ENCODE peak calls at places on chromosomes 16 and 17, in five cellular contexts. A, F, D, X and E are unnamed samples.

GRCh38 chr16:69123894-69124293 is 8.5 kb downstream of the CHTF8 start:
- DNase-seq in A (no peak), F (no peak), D (peak; percentile 68), X (peak; percentile 79), E (peak; percentile 72)

GRCh38 chr16:56916571-56917403 is 15.2 kb upstream of the HERPUD1 start:
- DNase-seq in A (no peak), F (no peak), D (no peak), X (no peak), E (peak; percentile 94)

GRCh38 chr17:79368521-79368920 is 242.3 kb downstream of the RBFOX3 start:
- DNase-seq in A (no peak), F (no peak), D (no peak), X (no peak), E (no peak)

GRCh38 chr17:68455756-68456528 is 1.4 kb downstream of the WIPI1 start:
- DNase-seq in A (no peak), F (no peak), D (no peak), X (no peak), E (no peak)

GRCh38 chr16:56140645-56141044 is 50.6 kb upstream of the GNAO1 start:
- DNase-seq in A (no peak), F (no peak), D (no peak), X (no peak), E (no peak)

GRCh38 chr17:36813357-36813756 is 123.9 kb upstream of the LHX1 start:
- DNase-seq in A (no peak), F (no peak), D (peak; percentile 73), X (no peak), E (no peak)

GRCh38 chr17:12545877-12546513 is 119.7 kb upstream of the MYOCD start:
- DNase-seq in A (peak; percentile 61), F (no peak), D (peak; percentile 67), X (peak; percentile 5), E (peak; percentile 8)

GRCh38 chr16:75617121-75617520 is 6.0 kb downstream of the ADAT1 start:
- DNase-seq in A (no peak), F (no peak), D (no peak), X (no peak), E (no peak)

GRCh38 chr17:65495255-65496060 is 66.0 kb downstream of the AXIN2 start:
- DNase-seq in A (peak; percentile 78), F (no peak), D (peak; percentile 89), X (no peak), E (peak; percentile 81)

GRCh38 chr16:81610144-81610842 is 165.7 kb downstream of the CMIP start:
- DNase-seq in A (no peak), F (peak; percentile 77), D (no peak), X (peak; percentile 67), E (no peak)

GRCh38 chr17:3534881-3535252 is 22.7 kb downstream of the TRPV3 start:
- DNase-seq in A (no peak), F (no peak), D (peak; percentile 80), X (no peak), E (no peak)

GRCh38 chr16:3305109-3306068 is at the start of the genes TIGD7 and ZNF75A:
- DNase-seq in A (peak; percentile 89), F (peak; percentile 97), D (peak; percentile 92), X (peak; percentile 92), E (peak; percentile 90)

GRCh38 chr16:59573528-59574271 is 839.6 kb upstream of the GOT2 start:
- DNase-seq in A (no peak), F (no peak), D (no peak), X (no peak), E (no peak)

GRCh38 chr16:49453983-49454382 is 80.4 kb downstream of the C16orf78 start:
- DNase-seq in A (no peak), F (no peak), D (no peak), X (no peak), E (no peak)

GRCh38 chr17:80847506-80848230 is 144.0 kb upstream of the CHMP6 start:
- DNase-seq in A (no peak), F (no peak), D (peak; percentile 59), X (no peak), E (no peak)

GRCh38 chr17:64771980-64772844 is 110.1 kb upstream of the SMURF2 start:
- DNase-seq in A (no peak), F (no peak), D (peak; percentile 14), X (no peak), E (no peak)

GRCh38 chr17:47694818-47695663 is 1.1 kb downstream of the TBKBP1 start:
- DNase-seq in A (peak; percentile 77), F (peak; percentile 54), D (peak; percentile 88), X (no peak), E (no peak)

GRCh38 chr16:47008174-47008573 is 34.7 kb upstream of the DNAJA2 start:
- DNase-seq in A (no peak), F (no peak), D (no peak), X (no peak), E (no peak)

GRCh38 chr17:36808181-36808661 is 129.1 kb upstream of the LHX1 start:
- DNase-seq in A (no peak), F (no peak), D (peak; percentile 89), X (peak; percentile 70), E (no peak)

GRCh38 chr17:34398990-34399389 is 36.0 kb upstream of the CCL1 start:
- DNase-seq in A (no peak), F (no peak), D (no peak), X (no peak), E (peak; percentile 41)

GRCh38 chr16:80972611-80973010 is 34.1 kb downstream of the CMC2 start:
- DNase-seq in A (no peak), F (no peak), D (no peak), X (no peak), E (no peak)

GRCh38 chr17:19650826-19651225 is 2.3 kb downstream of the ALDH3A2 start:
- DNase-seq in A (no peak), F (no peak), D (no peak), X (no peak), E (no peak)

GRCh38 chr17:28665994-28666393 is 4.0 kb downstream of the SUPT6H start:
- DNase-seq in A (no peak), F (no peak), D (no peak), X (no peak), E (no peak)

GRCh38 chr16:82133798-82134197 is 36.2 kb downstream of the MPHOSPH6 start:
- DNase-seq in A (no peak), F (no peak), D (no peak), X (no peak), E (no peak)

GRCh38 chr17:4789701-4789950 is 862 bp downstream of the GLTPD2 start:
- DNase-seq in A (no peak), F (no peak), D (no peak), X (no peak), E (no peak)
- H3K27me3 ChIP-seq in A (peaks cover 8% of the 10 kb centered on the region), F (peaks cover 8% of the 10 kb centered on the region), D (peaks cover 31% of the 10 kb centered on the region), X (peaks cover 35% of the 10 kb centered on the region), E (peaks cover 33% of the 10 kb centered on the region)

GRCh38 chr17:5080591-5080990 is 2.3 kb downstream of the ZFP3 start:
- DNase-seq in A (no peak), F (no peak), D (no peak), X (no peak), E (no peak)

GRCh38 chr17:5077781-5078105 is 524 bp upstream of the ZFP3 start:
- DNase-seq in A (no peak), F (no peak), D (no peak), X (no peak), E (no peak)

GRCh38 chr17:5078106-5079028 is at the start of gene ZFP3:
- DNase-seq in A (peak; percentile 61), F (peak; percentile 89), D (peak; percentile 80), X (peak; percentile 54), E (no peak)
- H3K4me3 ChIP-seq in A (peak within 1 kb of the TSS; percentile 53), F (peak within 1 kb of the TSS; percentile 70), D (peak within 1 kb of the TSS; percentile 47), X (peak within 1 kb of the TSS; percentile 46), E (no peak within 1 kb of the TSS)

GRCh38 chr17:41478240-41478639 is 2.7 kb downstream of the KRT35 start:
- DNase-seq in A (no peak), F (no peak), D (no peak), X (no peak), E (no peak)
- H3K27me3 ChIP-seq in A (no peaks in the 10 kb centered on the region), F (no peaks in the 10 kb centered on the region), D (no peaks in the 10 kb centered on the region), X (no peaks in the 10 kb centered on the region), E (no peaks in the 10 kb centered on the region)

GRCh38 chr17:76492989-76493501 is 8.2 kb downstream of the RHBDF2 start:
- DNase-seq in A (no peak), F (peak; percentile 64), D (peak; percentile 74), X (no peak), E (peak; percentile 81)
- H3K4me3 ChIP-seq in A (no peak overlapping the region), F (no peak overlapping the region), D (no peak overlapping the region), X (no peak overlapping the region), E (peak overlapping the region; percentile 10)

GRCh38 chr17:1965556-1966273 is 59.4 kb downstream of the RTN4RL1 start:
- DNase-seq in A (no peak), F (no peak), D (peak; percentile 45), X (no peak), E (no peak)
- H3K27me3 ChIP-seq in A (no peaks in the 10 kb centered on the region), F (no peaks in the 10 kb centered on the region), D (no peaks in the 10 kb centered on the region), X (no peaks in the 10 kb centered on the region), E (peaks cover 86% of the 10 kb centered on the region)

GRCh38 chr17:43563262-43564079 is 17.3 kb upstream of the ETV4 start:
- DNase-seq in A (no peak), F (no peak), D (peak; percentile 65), X (no peak), E (no peak)

GRCh38 chr17:43564080-43564594 is 18.0 kb upstream of the ETV4 start:
- DNase-seq in A (no peak), F (no peak), D (no peak), X (no peak), E (no peak)

GRCh38 chr17:43572368-43572980 is 26.3 kb upstream of the ETV4 start:
- DNase-seq in A (no peak), F (no peak), D (no peak), X (no peak), E (no peak)

GRCh38 chr17:43570518-43570928 is 24.4 kb upstream of the ETV4 start:
- DNase-seq in A (no peak), F (peak; percentile 53), D (no peak), X (no peak), E (no peak)

GRCh38 chr17:43568506-43569082 is 22.5 kb upstream of the ETV4 start:
- DNase-seq in A (no peak), F (no peak), D (no peak), X (no peak), E (no peak)
- H3K4me3 ChIP-seq in A (no peak overlapping the region), F (no peak overlapping the region), D (no peak overlapping the region), X (no peak overlapping the region), E (no peak overlapping the region)

DNA sequence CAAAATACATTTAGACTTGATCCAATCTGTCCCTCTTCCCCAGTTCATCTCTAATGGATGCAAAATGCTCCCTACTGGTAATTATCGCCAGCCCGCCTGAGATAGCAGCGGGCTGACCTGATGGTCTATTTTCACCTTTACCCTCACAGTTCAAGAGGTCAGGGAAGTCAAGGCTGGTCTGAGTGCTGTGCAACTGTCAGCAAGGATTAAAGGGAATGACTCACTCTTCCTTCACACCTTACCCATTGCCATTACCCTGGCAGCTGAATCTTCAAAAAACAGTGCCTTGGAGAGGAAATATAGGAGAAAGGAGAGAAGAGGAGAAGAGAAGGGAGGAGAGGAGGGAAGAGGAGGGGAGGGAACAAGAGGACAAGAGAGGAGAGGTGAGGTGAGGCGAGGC is 36.3 kb downstream of the GRB7 start:
- DNase-seq in A (no peak), F (no peak), D (no peak), X (no peak), E (no peak)
- H3K27me3 ChIP-seq in A (no peaks in the 10 kb centered on the region), F (peaks cover 25% of the 10 kb centered on the region), D (no peaks in the 10 kb centered on the region), X (peaks cover 84% of the 10 kb centered on the region), E (no peaks in the 10 kb centered on the region)

GRCh38 chr17:979211-979538 is 401 bp downstream of the NXN start:
- DNase-seq in A (no peak), F (no peak), D (no peak), X (no peak), E (no peak)
- H3K4me3 ChIP-seq in A (peak overlapping the region; percentile 75), F (peak overlapping the region; percentile 62), D (peak overlapping the region; percentile 91), X (no peak overlapping the region), E (peak overlapping the region; percentile 50)